ENCODE peak calls at places on chromosomes 1 and 21, in nine cellular contexts. Z, Y, E, Q, B, O, X, C and H are unnamed samples.
A peak's percentile ranks its signal among the peaks of the same experiment; 100 is the strongest.

GRCh38 chr1:3323021-3323790 is 131.3 kb upstream of the ARHGEF16 start:
- DNase-seq in X (peak; percentile 64), B (no peak), E (no peak), Y (peak; percentile 35), Q (no peak), Z (no peak), O (peak; percentile 80), C (no peak), H (peak; percentile 72)

GRCh38 chr1:40817791-40818263 is 34.2 kb downstream of the KCNQ4 start:
- DNase-seq in C (no peak), B (no peak), Q (no peak), E (no peak), O (no peak), X (no peak), Y (no peak), Z (no peak), H (no peak)

GRCh38 chr1:22039594-22040347 is 12.7 kb upstream of the CDC42 start:
- DNase-seq in C (peak; percentile 97), Z (peak; percentile 35), E (peak; percentile 71), O (peak; percentile 89), X (peak; percentile 69), Y (no peak), Q (peak; percentile 94), B (peak; percentile 79), H (no peak)

GRCh38 chr1:94746635-94747525 is 73.3 kb upstream of the SLC44A3 start:
- DNase-seq in O (no peak), C (no peak), Z (no peak), X (no peak), Q (no peak), B (no peak), Y (no peak), E (no peak), H (no peak)

GRCh38 chr1:188670837-188671236 is 1806.8 kb downstream of the BRINP3 start:
- DNase-seq in C (no peak), B (no peak), E (no peak), Y (no peak), O (no peak), X (no peak), Z (peak; percentile 17), Q (no peak), H (no peak)

GRCh38 chr21:34844033-34844923 is 175.5 kb downstream of the CLIC6 start:
- DNase-seq in O (peak; percentile 60), C (no peak), X (peak; percentile 48), E (peak; percentile 87), Z (peak; percentile 71), Y (no peak), Q (no peak), B (peak; percentile 46), H (peak; percentile 46)

GRCh38 chr1:221708076-221708571 is 33.8 kb downstream of the DUSP10 start:
- DNase-seq in Y (no peak), Q (no peak), B (no peak), Z (no peak), X (no peak), E (no peak), C (no peak), O (no peak), H (no peak)

GRCh38 chr21:32412998-32413504 is 545 bp downstream of the EVA1C start:
- DNase-seq in O (peak; percentile 57), Z (no peak), E (peak; percentile 81), Y (no peak), C (no peak), X (peak; percentile 49), Q (peak; percentile 81), B (no peak), H (peak; percentile 58)

GRCh38 chr1:207282496-207283380 is 38.7 kb upstream of the CD55 start:
- DNase-seq in E (no peak), X (no peak), C (peak; percentile 17), O (peak; percentile 59), B (no peak), Y (no peak), Z (peak; percentile 11), Q (no peak), H (no peak)

GRCh38 chr1:12442217-12442616 is 175.8 kb downstream of the DHRS3 start:
- DNase-seq in B (no peak), X (no peak), Z (no peak), Y (no peak), Q (no peak), E (no peak), C (no peak), O (no peak), H (no peak)

GRCh38 chr1:8239306-8240023 is 78.4 kb upstream of the SLC45A1 start:
- DNase-seq in X (no peak), E (peak; percentile 76), B (peak; percentile 79), Z (peak; percentile 39), C (no peak), O (peak; percentile 34), Y (peak; percentile 71), Q (peak; percentile 77), H (peak; percentile 40)

GRCh38 chr1:107604823-107605222 is 360.2 kb downstream of the VAV3 start:
- DNase-seq in C (no peak), O (no peak), Q (no peak), Y (no peak), E (no peak), X (no peak), Z (no peak), B (no peak), H (no peak)

GRCh38 chr1:35345439-35345981 is 77.0 kb downstream of the ZMYM4 start:
- DNase-seq in Q (no peak), Y (no peak), O (no peak), C (no peak), Z (peak; percentile 40), E (no peak), X (no peak), B (peak; percentile 65), H (no peak)

GRCh38 chr1:86754265-86754974 is 50.0 kb downstream of the SH3GLB1 start:
- DNase-seq in Z (no peak), Y (no peak), X (no peak), E (no peak), B (peak; percentile 80), C (no peak), Q (no peak), O (no peak), H (no peak)

GRCh38 chr1:63651110-63651776 is 58.0 kb downstream of the PGM1 start:
- DNase-seq in E (no peak), X (no peak), B (no peak), Y (no peak), O (no peak), C (peak; percentile 49), Q (no peak), Z (peak; percentile 67), H (no peak)

GRCh38 chr1:209266590-209267172 is 316.8 kb upstream of the CAMK1G start:
- DNase-seq in C (no peak), O (no peak), B (no peak), X (no peak), Q (no peak), Z (peak; percentile 2), Y (no peak), E (no peak), H (no peak)

GRCh38 chr1:47987601-47988000 is 9.6 kb downstream of the TRABD2B start:
- DNase-seq in O (no peak), B (no peak), Q (no peak), C (no peak), Y (no peak), E (no peak), Z (no peak), X (no peak), H (no peak)

GRCh38 chr1:119828266-119828665 is 17.0 kb upstream of the REG4 start:
- DNase-seq in E (no peak), Q (no peak), Y (no peak), B (no peak), Z (peak; percentile 72), C (no peak), O (no peak), X (no peak), H (no peak)

GRCh38 chr1:52142220-52143153 is 598 bp downstream of the ZFYVE9 start:
- DNase-seq in B (peak; percentile 81), Q (peak; percentile 81), E (peak; percentile 76), C (peak; percentile 44), X (peak; percentile 40), Y (peak; percentile 49), O (peak; percentile 48), Z (peak; percentile 52), H (peak; percentile 75)

DNA sequence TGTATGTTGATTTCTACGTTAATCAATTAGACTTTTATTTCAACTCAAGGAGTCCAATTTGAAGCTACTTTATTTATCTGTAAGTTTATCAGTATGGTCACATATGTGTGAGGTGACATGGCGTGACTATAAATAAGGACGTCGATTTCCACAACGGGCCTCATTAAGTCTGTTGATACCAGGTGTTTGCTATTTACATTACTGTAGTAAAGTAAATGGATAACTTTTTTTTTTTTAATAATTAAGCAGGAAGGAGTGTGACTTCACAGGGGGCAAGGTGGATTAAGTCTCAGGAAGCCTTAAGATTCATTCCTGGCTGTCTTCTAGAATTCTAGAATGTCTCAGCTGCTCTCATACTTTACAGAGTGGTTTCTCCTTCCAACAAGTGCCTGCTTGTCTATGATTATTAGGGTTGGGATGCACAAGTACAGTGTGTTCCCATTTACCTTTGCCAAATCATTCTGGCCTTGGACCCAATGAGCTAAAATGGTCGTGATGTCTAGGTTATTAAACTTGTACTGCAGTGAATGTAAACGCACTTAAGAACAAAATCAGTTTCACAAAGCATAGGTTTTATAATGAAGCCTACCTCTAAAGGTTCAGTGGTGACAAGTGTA is 15.5 kb downstream of the MAP3K7CL start:
- DNase-seq in X (no peak), C (no peak), B (no peak), Z (no peak), Q (no peak), E (no peak), O (no peak), Y (no peak), H (no peak)
- H3K27ac ChIP-seq in X (peak overlapping the region; percentile 75), C (no peak overlapping the region), B (no peak overlapping the region), Z (no peak overlapping the region), Q (peak overlapping the region; percentile 58), E (peak overlapping the region; percentile 63), O (peak overlapping the region; percentile 13), Y (no peak overlapping the region), H (no peak overlapping the region)

GRCh38 chr1:183218039-183218618 is 32.1 kb downstream of the LAMC2 start:
- DNase-seq in Y (no peak), B (no peak), C (no peak), Q (no peak), Z (peak; percentile 11), X (peak; percentile 53), O (no peak), E (no peak), H (no peak)
- H3K4me1 ChIP-seq in Y (peaks cover 11% of the 10 kb centered on the region), B (no peaks in the 10 kb centered on the region), C (peaks cover 24% of the 10 kb centered on the region), Q (peaks cover 19% of the 10 kb centered on the region), Z (peaks cover 4% of the 10 kb centered on the region), X (peaks cover 20% of the 10 kb centered on the region), O (peaks cover 30% of the 10 kb centered on the region), E (peaks cover 37% of the 10 kb centered on the region), H (no peaks in the 10 kb centered on the region)

DNA sequence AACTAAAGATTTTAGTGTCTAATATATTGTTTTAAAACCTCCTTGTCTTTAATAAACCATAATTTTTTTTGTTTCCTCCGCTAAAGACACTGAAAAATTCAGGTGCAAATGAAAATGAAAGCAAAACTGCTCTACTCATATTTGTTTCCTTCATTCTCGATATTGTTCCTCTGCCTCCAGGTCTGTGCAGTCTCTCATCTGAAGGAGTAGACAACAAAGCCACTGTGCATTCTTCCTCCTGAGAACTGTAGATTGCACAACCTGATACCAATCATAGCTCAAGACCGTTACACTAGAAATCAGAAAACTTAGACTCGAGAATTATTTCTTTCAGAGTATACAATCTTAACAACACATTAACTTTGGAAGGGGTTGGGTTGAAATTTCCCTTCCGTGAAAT is 373.1 kb upstream of the CXADR start:
- DNase-seq in Q (no peak), E (no peak), C (no peak), Z (no peak), Y (no peak), X (no peak), B (no peak), O (no peak), H (no peak)
- H3K4me3 ChIP-seq in Q (peak overlapping the region; percentile 56), E (peak overlapping the region; percentile 42), C (no peak overlapping the region), Z (no peak overlapping the region), Y (no peak overlapping the region), X (peak overlapping the region; percentile 56), B (no peak overlapping the region), O (peak overlapping the region; percentile 28), H (no peak overlapping the region)

GRCh38 chr21:25956993-25957714 is 213.4 kb downstream of the APP start:
- DNase-seq in Y (no peak), C (no peak), Z (peak; percentile 86), X (no peak), E (no peak), B (no peak), O (no peak), Q (no peak), H (no peak)
- H3K27ac ChIP-seq in Y (no peak overlapping the region), C (no peak overlapping the region), Z (no peak overlapping the region), X (peak overlapping the region; percentile 10), E (no peak overlapping the region), B (no peak overlapping the region), O (no peak overlapping the region), Q (no peak overlapping the region), H (no peak overlapping the region)